ENCODE peak calls at places on chromosomes 13 and 19, in ten cellular contexts. K, H, T, D, N, Z, X, F, L and J are unnamed samples.

GRCh38 chr19:45103625-45104319 is 10.8 kb downstream of the PPP1R37 start:
- DNase-seq in K (peak; percentile 94), H (no peak), T (no peak), D (no peak), N (no peak), Z (no peak), X (no peak), F (no peak), L (no peak), J (no peak)

GRCh38 chr13:49995535-49996165 is 1.2 kb upstream of the TRIM13 start:
- DNase-seq in K (no peak), H (peak; percentile 48), T (peak; percentile 29), D (no peak), N (peak; percentile 9), Z (peak; percentile 36), X (peak; percentile 43), F (peak; percentile 17), L (peak; percentile 21), J (peak; percentile 49)

GRCh38 chr19:20513179-20513934 is 52.2 kb downstream of the ZNF737 start:
- DNase-seq in K (no peak), H (no peak), T (no peak), D (no peak), N (no peak), Z (no peak), X (no peak), F (no peak), L (no peak), J (peak; percentile 8)

GRCh38 chr19:55581145-55581827 is 638 bp upstream of the ZNF579 start:
- DNase-seq in K (peak; percentile 49), H (no peak), T (peak; percentile 12), D (peak; percentile 45), N (no peak), Z (peak; percentile 45), X (no peak), F (peak; percentile 8), L (no peak), J (peak; percentile 77)

GRCh38 chr19:48524221-48524620 is 12.6 kb upstream of the LMTK3 start:
- DNase-seq in K (no peak), H (no peak), T (no peak), D (no peak), N (no peak), Z (no peak), X (no peak), F (no peak), L (no peak), J (no peak)

GRCh38 chr19:1774999-1775772 is 21.9 kb downstream of the ONECUT3 start:
- DNase-seq in K (no peak), H (no peak), T (peak; percentile 16), D (no peak), N (peak; percentile 72), Z (peak; percentile 26), X (no peak), F (peak; percentile 57), L (no peak), J (peak; percentile 83)

GRCh38 chr19:49427855-49428546 is 2.8 kb downstream of the GFY start:
- DNase-seq in K (peak; percentile 80), H (no peak), T (no peak), D (peak; percentile 43), N (peak; percentile 70), Z (peak; percentile 43), X (no peak), F (peak; percentile 21), L (no peak), J (peak; percentile 88)

GRCh38 chr13:48159436-48160225 is 64.7 kb upstream of the MED4 start:
- DNase-seq in K (no peak), H (no peak), T (peak; percentile 8), D (no peak), N (no peak), Z (peak; percentile 65), X (no peak), F (no peak), L (no peak), J (no peak)

GRCh38 chr13:39888865-39889810 is 233.7 kb downstream of the COG6 start:
- DNase-seq in K (no peak), H (peak; percentile 43), T (no peak), D (peak; percentile 36), N (no peak), Z (no peak), X (no peak), F (no peak), L (no peak), J (no peak)

GRCh38 chr13:85806553-85807175 is 7.4 kb upstream of the SLITRK6 start:
- DNase-seq in K (peak; percentile 62), H (peak; percentile 37), T (peak; percentile 57), D (peak; percentile 72), N (peak; percentile 17), Z (peak; percentile 47), X (no peak), F (peak; percentile 72), L (peak; percentile 85), J (peak; percentile 82)

GRCh38 chr13:28471408-28471807 is 23.5 kb downstream of the FLT1 start:
- DNase-seq in K (no peak), H (no peak), T (no peak), D (no peak), N (no peak), Z (no peak), X (no peak), F (no peak), L (no peak), J (no peak)

DNA sequence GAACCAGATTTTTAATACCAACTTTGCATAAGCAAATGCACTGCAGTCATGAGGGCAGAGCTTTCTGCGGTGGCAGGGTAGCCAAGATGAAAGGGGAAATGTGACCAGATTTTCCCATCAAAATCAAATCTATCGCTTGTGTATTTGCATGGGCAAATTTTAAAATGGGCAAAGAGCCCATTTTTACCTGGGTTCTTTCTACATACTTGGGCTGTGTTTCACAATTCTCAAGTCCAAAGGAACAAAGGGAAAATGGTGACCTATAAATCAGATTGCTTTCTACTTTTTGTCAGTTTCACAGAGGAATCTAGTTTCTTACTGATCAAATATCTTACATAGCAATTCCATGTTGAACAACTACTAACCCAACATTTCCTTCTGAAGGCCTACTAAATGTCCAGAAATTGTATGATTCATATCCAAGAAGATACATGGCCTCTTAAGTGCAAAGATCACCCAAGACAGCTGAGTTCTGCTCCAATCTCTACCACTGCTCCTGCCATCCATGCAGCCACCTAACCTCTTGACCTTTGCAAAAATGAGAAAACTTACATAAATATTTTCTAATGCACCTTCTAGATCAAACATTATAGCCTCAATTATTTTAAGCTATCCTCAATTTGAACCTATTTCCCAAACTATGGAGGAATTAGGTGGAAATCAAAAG is 249.5 kb downstream of the OXGR1 start:
- DNase-seq in K (no peak), H (no peak), T (no peak), D (no peak), N (no peak), Z (no peak), X (no peak), F (no peak), L (no peak), J (no peak)
- H2AFZ ChIP-seq in K (no peak overlapping the region), H (no peak overlapping the region), T (no peak overlapping the region), D (no peak overlapping the region), N (no peak overlapping the region), Z (no peak overlapping the region), X (no peak overlapping the region), F (no peak overlapping the region), L (no peak overlapping the region), J (no peak overlapping the region)

GRCh38 chr13:110645750-110646149 is 30.4 kb downstream of the NAXD start:
- DNase-seq in K (no peak), H (no peak), T (no peak), D (no peak), N (no peak), Z (no peak), X (no peak), F (no peak), L (no peak), J (no peak)
- H3K36me3 ChIP-seq in K (no peaks in the 10 kb centered on the region), H (no peaks in the 10 kb centered on the region), T (peaks cover 89% of the 10 kb centered on the region), D (peaks cover 6% of the 10 kb centered on the region), N (peaks cover 15% of the 10 kb centered on the region), Z (peaks cover 14% of the 10 kb centered on the region), X (peaks cover 25% of the 10 kb centered on the region), F (peaks cover 46% of the 10 kb centered on the region), L (peaks cover 19% of the 10 kb centered on the region), J (peaks cover 3% of the 10 kb centered on the region)

GRCh38 chr19:40492274-40492673 is 25.5 kb downstream of the SPTBN4 start:
- DNase-seq in K (no peak), H (no peak), T (no peak), D (no peak), N (no peak), Z (no peak), X (no peak), F (no peak), L (no peak), J (no peak)
- H3K4me3 ChIP-seq in K (no peak overlapping the region), H (no peak overlapping the region), T (no peak overlapping the region), D (no peak overlapping the region), N (no peak overlapping the region), Z (no peak overlapping the region), X (no peak overlapping the region), F (no peak overlapping the region), L (no peak overlapping the region), J (no peak overlapping the region)

GRCh38 chr13:111112196-111112595 is 2.9 kb upstream of the ARHGEF7 start:
- DNase-seq in K (no peak), H (no peak), T (no peak), D (no peak), N (no peak), Z (no peak), X (no peak), F (no peak), L (no peak), J (no peak)

GRCh38 chr13:111115051-111115840 is at the start of gene ARHGEF7:
- DNase-seq in K (peak; percentile 79), H (no peak), T (peak; percentile 22), D (no peak), N (peak; percentile 86), Z (peak; percentile 69), X (no peak), F (peak; percentile 74), L (no peak), J (peak; percentile 69)

GRCh38 chr13:111115841-111116500 is 861 bp downstream of the ARHGEF7 start:
- DNase-seq in K (peak; percentile 75), H (peak; percentile 27), T (peak; percentile 94), D (peak; percentile 42), N (peak; percentile 80), Z (peak; percentile 94), X (no peak), F (peak; percentile 76), L (peak; percentile 86), J (peak; percentile 52)

GRCh38 chr13:111116830-111117229 is 1.7 kb downstream of the ARHGEF7 start:
- DNase-seq in K (no peak), H (no peak), T (no peak), D (no peak), N (no peak), Z (peak; percentile 68), X (no peak), F (peak; percentile 39), L (peak; percentile 55), J (no peak)

DNA sequence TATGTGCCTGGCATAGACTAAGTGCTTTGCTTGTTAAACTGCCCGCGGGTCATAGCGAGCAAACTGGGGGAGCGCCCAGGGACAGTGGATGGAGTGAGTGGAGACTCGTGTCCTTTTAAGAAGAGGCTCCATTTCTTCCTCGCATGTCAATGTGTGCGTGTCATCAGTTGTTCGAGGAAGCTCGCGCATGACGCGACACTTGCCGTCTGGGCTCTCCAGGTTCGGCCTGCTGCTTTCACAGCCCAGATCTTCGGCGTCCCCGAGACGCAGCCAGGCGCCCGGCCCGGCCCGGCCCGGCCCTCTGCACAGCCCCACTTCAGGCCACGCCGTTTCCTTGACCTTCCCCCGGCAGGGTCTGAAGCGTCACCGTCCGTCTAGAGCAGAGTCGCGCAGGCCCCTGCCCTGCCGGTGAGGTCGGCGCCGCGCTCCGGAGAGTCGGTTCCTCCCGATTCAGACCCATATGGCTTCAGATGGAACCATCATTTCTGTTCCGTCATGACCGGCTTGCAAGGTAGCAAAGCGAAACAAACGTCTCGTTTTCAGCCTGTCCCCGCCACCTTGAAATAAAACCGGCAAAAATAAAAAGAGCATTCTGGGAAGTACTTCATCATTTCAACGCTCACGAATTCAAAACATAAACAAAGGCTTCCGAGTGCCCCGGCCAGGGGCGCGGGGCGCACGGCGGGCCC is 604 bp upstream of the ARHGEF7 start:
- DNase-seq in K (peak; percentile 53), H (peak; percentile 32), T (peak; percentile 80), D (no peak), N (peak; percentile 77), Z (peak; percentile 91), X (no peak), F (peak; percentile 78), L (peak; percentile 36), J (peak; percentile 68)
- H2AFZ ChIP-seq in K (peak overlapping the region; percentile 73), H (peak overlapping the region; percentile 72), T (peak overlapping the region; percentile 60), D (peak overlapping the region; percentile 75), N (no peak overlapping the region), Z (peak overlapping the region; percentile 89), X (peak overlapping the region; percentile 63), F (no peak overlapping the region), L (peak overlapping the region; percentile 56), J (peak overlapping the region; percentile 100)